ENCODE peak calls at places on chromosome 11, in four cellular contexts. H, K, D and M are unnamed samples.
A peak's percentile ranks its signal among the peaks of the same experiment; 100 is the strongest.

GRCh38 chr11:110716361-110716760 is 4.1 kb upstream of the ARHGAP20 start:
- DNase-seq in H (no peak), K (peak; percentile 63), D (peak; percentile 76), M (peak; percentile 33)

GRCh38 chr11:65559951-65560537 is 1.9 kb upstream of the LTBP3 start:
- DNase-seq in D (peak; percentile 90), K (peak; percentile 70), H (peak; percentile 82), M (no peak)

GRCh38 chr11:104033134-104033533 is 3.3 kb upstream of the DDI1 start:
- DNase-seq in H (no peak), K (peak; percentile 77), D (peak; percentile 72), M (peak; percentile 56)

GRCh38 chr11:70448983-70449567 is 50.7 kb downstream of the CTTN start:
- DNase-seq in D (no peak), H (peak; percentile 30), K (no peak), M (no peak)

GRCh38 chr11:5007561-5007960 is 12.9 kb downstream of the OR51L1 start:
- DNase-seq in K (peak; percentile 10), H (peak; percentile 39), D (peak; percentile 8), M (no peak)

GRCh38 chr11:102139081-102139498 is 28.8 kb downstream of the YAP1 start:
- DNase-seq in K (peak; percentile 90), H (peak; percentile 55), D (peak; percentile 89), M (peak; percentile 70)

GRCh38 chr11:45151362-45151982 is 5.0 kb downstream of the PRDM11 start:
- DNase-seq in H (no peak), K (no peak), D (no peak), M (no peak)

GRCh38 chr11:12731841-12732336 is 57.7 kb downstream of the TEAD1 start:
- DNase-seq in D (peak; percentile 58), H (peak; percentile 64), K (peak; percentile 55), M (no peak)

GRCh38 chr11:63769044-63769718 is 606 bp upstream of the ZFTA start:
- DNase-seq in H (no peak), K (peak; percentile 27), D (peak; percentile 74), M (peak; percentile 89)

GRCh38 chr11:63599211-63600122 is 14.8 kb downstream of the PLAAT3 start:
- DNase-seq in K (peak; percentile 88), H (peak; percentile 23), D (peak; percentile 93), M (peak; percentile 96)

GRCh38 chr11:72585762-72586590 is 88.2 kb downstream of the PDE2A start:
- DNase-seq in K (peak; percentile 50), H (peak; percentile 82), D (peak; percentile 66), M (peak; percentile 84)

GRCh38 chr11:20068691-20069090 is 91.6 kb downstream of the DBX1 start:
- DNase-seq in H (no peak), K (no peak), D (no peak), M (no peak)

GRCh38 chr11:41102471-41102870 is 357.0 kb downstream of the LRRC4C start:
- DNase-seq in H (no peak), K (no peak), D (no peak), M (no peak)

GRCh38 chr11:69141742-69142141 is 14.0 kb upstream of the SMIM38 start:
- DNase-seq in H (no peak), K (no peak), D (no peak), M (no peak)

GRCh38 chr11:128626913-128627665 is 39.7 kb upstream of the ETS1 start:
- DNase-seq in K (no peak), H (no peak), D (no peak), M (no peak)